ENCODE peak calls at places on chromosomes 5 and 9, in eight cellular contexts. Y, C, P, B, W, Z, L and I are unnamed samples.

GRCh38 chr5:179868541-179868940 is 9.9 kb upstream of the MRNIP start:
- DNase-seq in Y (no peak), C (no peak), P (peak; percentile 55), B (no peak), W (no peak), Z (no peak), L (no peak), I (no peak)

GRCh38 chr9:84331119-84331791 is 9.3 kb downstream of the SLC28A3 start:
- DNase-seq in Y (no peak), C (peak; percentile 33), P (no peak), B (no peak), W (peak; percentile 24), Z (no peak), L (no peak), I (no peak)

GRCh38 chr5:114928644-114929462 is 240.9 kb downstream of the TRIM36 start:
- DNase-seq in Y (no peak), C (no peak), P (no peak), B (no peak), W (no peak), Z (no peak), L (no peak), I (no peak)

GRCh38 chr5:37641933-37642332 is 197.9 kb downstream of the GDNF start:
- DNase-seq in Y (no peak), C (no peak), P (no peak), B (no peak), W (no peak), Z (no peak), L (no peak), I (no peak)

GRCh38 chr9:4815381-4815956 is 22.7 kb downstream of the RCL1 start:
- DNase-seq in Y (no peak), C (no peak), P (no peak), B (no peak), W (no peak), Z (no peak), L (no peak), I (no peak)

GRCh38 chr9:132372177-132373095 is 17.6 kb upstream of the SETX start:
- DNase-seq in Y (no peak), C (no peak), P (peak; percentile 81), B (peak; percentile 35), W (peak; percentile 31), Z (peak; percentile 45), L (no peak), I (no peak)

GRCh38 chr9:127567119-127567897 is 44.8 kb upstream of the STXBP1 start:
- DNase-seq in Y (no peak), C (peak; percentile 85), P (no peak), B (peak; percentile 81), W (no peak), Z (peak; percentile 64), L (no peak), I (no peak)

GRCh38 chr9:29214702-29215248 is 1641.5 kb upstream of the C9orf72 start:
- DNase-seq in Y (no peak), C (no peak), P (no peak), B (no peak), W (no peak), Z (no peak), L (no peak), I (no peak)

GRCh38 chr9:116753389-116753788 is 66.3 kb downstream of the TRIM32 start:
- DNase-seq in Y (no peak), C (no peak), P (no peak), B (no peak), W (no peak), Z (no peak), L (no peak), I (no peak)

GRCh38 chr9:76651114-76651697 is 113.0 kb upstream of the PCA3 start:
- DNase-seq in Y (no peak), C (no peak), P (no peak), B (no peak), W (no peak), Z (no peak), L (no peak), I (no peak)

GRCh38 chr5:133155326-133155969 is 103.6 kb downstream of the HSPA4 start:
- DNase-seq in Y (no peak), C (no peak), P (no peak), B (no peak), W (no peak), Z (no peak), L (no peak), I (no peak)

GRCh38 chr5:54360089-54360488 is 49.7 kb upstream of the ARL15 start:
- DNase-seq in Y (no peak), C (no peak), P (no peak), B (no peak), W (no peak), Z (no peak), L (no peak), I (no peak)

GRCh38 chr9:18202924-18203323 is 271.0 kb upstream of the ADAMTSL1 start:
- DNase-seq in Y (no peak), C (no peak), P (no peak), B (no peak), W (no peak), Z (no peak), L (peak; percentile 2), I (no peak)

GRCh38 chr5:78964889-78965288 is 20.2 kb downstream of the ARSB start:
- DNase-seq in Y (no peak), C (peak; percentile 20), P (no peak), B (no peak), W (no peak), Z (no peak), L (peak; percentile 69), I (no peak)

GRCh38 chr5:135441256-135441915 is 5.8 kb downstream of the DCANP1 start:
- DNase-seq in Y (no peak), C (no peak), P (no peak), B (no peak), W (no peak), Z (peak; percentile 13), L (no peak), I (no peak)

GRCh38 chr5:52943285-52943684 is 45.9 kb upstream of the ITGA2 start:
- DNase-seq in Y (no peak), C (no peak), P (no peak), B (no peak), W (no peak), Z (no peak), L (peak; percentile 6), I (no peak)

GRCh38 chr9:6833518-6834192 is 75.9 kb downstream of the KDM4C start:
- DNase-seq in Y (no peak), C (no peak), P (no peak), B (no peak), W (no peak), Z (no peak), L (no peak), I (no peak)

GRCh38 chr5:58107704-58108103 is 352.2 kb downstream of the PLK2 start:
- DNase-seq in Y (no peak), C (no peak), P (no peak), B (no peak), W (no peak), Z (no peak), L (no peak), I (no peak)

GRCh38 chr5:125612356-125613149 is 810.7 kb upstream of the GRAMD2B start:
- DNase-seq in Y (no peak), C (peak; percentile 37), P (no peak), B (no peak), W (no peak), Z (no peak), L (no peak), I (no peak)

GRCh38 chr5:168612996-168613395 is 33.8 kb upstream of the PANK3 start:
- DNase-seq in Y (no peak), C (no peak), P (no peak), B (no peak), W (no peak), Z (no peak), L (no peak), I (no peak)

GRCh38 chr9:104905931-104906330 is 22.0 kb downstream of the ABCA1 start:
- DNase-seq in Y (no peak), C (no peak), P (no peak), B (no peak), W (no peak), Z (no peak), L (no peak), I (no peak)

GRCh38 chr9:104907278-104907951 is 20.5 kb downstream of the ABCA1 start:
- DNase-seq in Y (no peak), C (no peak), P (no peak), B (no peak), W (no peak), Z (no peak), L (no peak), I (no peak)

GRCh38 chr9:104905153-104905901 is 22.6 kb downstream of the ABCA1 start:
- DNase-seq in Y (no peak), C (no peak), P (no peak), B (no peak), W (no peak), Z (no peak), L (no peak), I (no peak)

GRCh38 chr9:104903609-104904008 is 24.3 kb downstream of the ABCA1 start:
- DNase-seq in Y (no peak), C (no peak), P (no peak), B (no peak), W (no peak), Z (no peak), L (peak; percentile 38), I (no peak)

GRCh38 chr9:104906441-104907277 is 21.3 kb downstream of the ABCA1 start:
- DNase-seq in Y (no peak), C (no peak), P (no peak), B (no peak), W (no peak), Z (peak; percentile 32), L (no peak), I (no peak)
- TF ChIP-seq POLR2AphosphoS5 in Y (no peak), C (no peak), P (no peak), B (no peak), W (no peak), Z (no peak), L (no peak), I (no peak)

DNA sequence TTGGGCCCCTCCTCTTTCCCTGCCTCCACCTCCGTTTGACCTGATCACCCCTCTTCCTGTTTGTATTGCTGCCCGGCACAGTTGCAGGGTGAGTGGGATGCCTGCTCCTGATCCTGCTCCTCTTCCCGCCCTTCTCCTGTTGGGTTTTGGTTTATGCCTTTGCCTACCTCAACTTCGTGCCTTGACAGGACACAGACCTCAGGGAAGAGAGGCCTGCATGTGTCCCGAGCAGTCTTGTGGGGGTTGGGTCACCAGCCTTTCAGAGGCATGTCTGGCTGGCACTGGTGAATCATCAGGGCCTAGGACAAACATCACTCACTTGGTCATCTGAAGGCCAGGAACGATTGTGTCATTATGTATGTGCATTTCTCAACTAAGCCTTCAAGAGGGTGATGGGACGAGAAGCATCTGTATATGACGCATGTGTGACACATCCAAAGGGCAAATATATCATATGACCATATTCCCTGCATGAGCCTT is 56.9 kb downstream of the NPR3 start:
- DNase-seq in Y (no peak), C (no peak), P (no peak), B (no peak), W (no peak), Z (no peak), L (peak; percentile 80), I (no peak)
- TF ChIP-seq POLR2AphosphoS5 in Y (no peak), C (no peak), P (no peak), B (no peak), W (no peak), Z (no peak), L (no peak), I (no peak)

GRCh38 chr9:136840140-136840876 is 2.0 kb upstream of the AJM1 start:
- DNase-seq in Y (no peak), C (no peak), P (no peak), B (no peak), W (no peak), Z (no peak), L (no peak), I (no peak)
- TF ChIP-seq POLR2AphosphoS5 in Y (no peak), C (peak; percentile 10), P (peak; percentile 11), B (no peak), W (no peak), Z (no peak), L (no peak), I (no peak)

GRCh38 chr5:134418958-134419357 is 7.3 kb upstream of the CDKN2AIPNL start:
- DNase-seq in Y (no peak), C (no peak), P (no peak), B (no peak), W (no peak), Z (no peak), L (no peak), I (no peak)
- TF ChIP-seq POLR2AphosphoS5 in Y (no peak), C (no peak), P (no peak), B (no peak), W (no peak), Z (no peak), L (no peak), I (no peak)